ENCODE peak calls at places on chromosome 22, in ten cellular contexts. One of them, this sample, is unnamed.

GRCh38 chr22:43230571-43230970 is 43.6 kb upstream of the TTLL12 start:
- DNase-seq in stimulated activated effector memory CD8-positive, alpha-beta T cell treated with anti-CD3 and anti-CD28 coated beads, Interleukin-12 subunit alpha, Interleukin-12 subunit beta, amount 100 ng/mL, for 72 hours: no peak
- DNase-seq in CD8-positive, alpha-beta T cell: no peak
- DNase-seq in NCI-H1105 treated with DMSO at 0.1 percent for 48 hours: no peak
- DNase-seq in kidney: no peak
- DNase-seq in pancreas: no peak
- DNase-seq in iPS DF 19.7: no peak
- DNase-seq in activated CD4-positive, alpha-beta T cell treated with anti-CD3 and anti-CD28 coated beads for 36 hours: no peak
- DNase-seq in NCI-H460: no peak
- DNase-seq in epithelial cell of esophagus: no peak
- DNase-seq in this sample: no peak

GRCh38 chr22:45468872-45469572 is 33.7 kb upstream of the FBLN1 start:
- DNase-seq in epithelial cell of esophagus: peak; percentile 81
- DNase-seq in kidney: peak; percentile 22
- DNase-seq in NCI-H460: no peak
- DNase-seq in stimulated activated effector memory CD8-positive, alpha-beta T cell treated with anti-CD3 and anti-CD28 coated beads, Interleukin-12 subunit alpha, Interleukin-12 subunit beta, amount 100 ng/mL, for 72 hours: no peak
- DNase-seq in pancreas: no peak
- DNase-seq in iPS DF 19.7: no peak
- DNase-seq in activated CD4-positive, alpha-beta T cell treated with anti-CD3 and anti-CD28 coated beads for 36 hours: peak; percentile 29
- DNase-seq in NCI-H1105 treated with DMSO at 0.1 percent for 48 hours: no peak
- DNase-seq in CD8-positive, alpha-beta T cell: no peak
- DNase-seq in this sample: no peak

GRCh38 chr22:17807571-17808410 is 33.5 kb upstream of the BID start:
- DNase-seq in activated CD4-positive, alpha-beta T cell treated with anti-CD3 and anti-CD28 coated beads for 36 hours: no peak
- DNase-seq in CD8-positive, alpha-beta T cell: no peak
- DNase-seq in NCI-H1105 treated with DMSO at 0.1 percent for 48 hours: no peak
- DNase-seq in stimulated activated effector memory CD8-positive, alpha-beta T cell treated with anti-CD3 and anti-CD28 coated beads, Interleukin-12 subunit alpha, Interleukin-12 subunit beta, amount 100 ng/mL, for 72 hours: no peak
- DNase-seq in pancreas: no peak
- DNase-seq in NCI-H460: no peak
- DNase-seq in iPS DF 19.7: no peak
- DNase-seq in kidney: peak; percentile 89
- DNase-seq in epithelial cell of esophagus: no peak
- DNase-seq in this sample: peak; percentile 43

GRCh38 chr22:46292727-46293126 is 3.9 kb upstream of the GTSE1 start:
- DNase-seq in stimulated activated effector memory CD8-positive, alpha-beta T cell treated with anti-CD3 and anti-CD28 coated beads, Interleukin-12 subunit alpha, Interleukin-12 subunit beta, amount 100 ng/mL, for 72 hours: no peak
- DNase-seq in epithelial cell of esophagus: no peak
- DNase-seq in NCI-H460: no peak
- DNase-seq in pancreas: no peak
- DNase-seq in activated CD4-positive, alpha-beta T cell treated with anti-CD3 and anti-CD28 coated beads for 36 hours: no peak
- DNase-seq in CD8-positive, alpha-beta T cell: no peak
- DNase-seq in iPS DF 19.7: no peak
- DNase-seq in NCI-H1105 treated with DMSO at 0.1 percent for 48 hours: no peak
- DNase-seq in kidney: no peak
- DNase-seq in this sample: no peak

GRCh38 chr22:38754247-38755154 is 1.3 kb downstream of the SUN2 start:
- DNase-seq in CD8-positive, alpha-beta T cell: peak; percentile 69
- DNase-seq in iPS DF 19.7: no peak
- DNase-seq in NCI-H1105 treated with DMSO at 0.1 percent for 48 hours: peak; percentile 34
- DNase-seq in epithelial cell of esophagus: peak; percentile 85
- DNase-seq in kidney: peak; percentile 80
- DNase-seq in NCI-H460: no peak
- DNase-seq in activated CD4-positive, alpha-beta T cell treated with anti-CD3 and anti-CD28 coated beads for 36 hours: peak; percentile 76
- DNase-seq in stimulated activated effector memory CD8-positive, alpha-beta T cell treated with anti-CD3 and anti-CD28 coated beads, Interleukin-12 subunit alpha, Interleukin-12 subunit beta, amount 100 ng/mL, for 72 hours: no peak
- DNase-seq in pancreas: peak; percentile 83
- DNase-seq in this sample: peak; percentile 78

GRCh38 chr22:35761037-35761436 is 43.4 kb downstream of the APOL5 start:
- DNase-seq in iPS DF 19.7: no peak
- DNase-seq in NCI-H460: no peak
- DNase-seq in pancreas: no peak
- DNase-seq in CD8-positive, alpha-beta T cell: no peak
- DNase-seq in kidney: no peak
- DNase-seq in stimulated activated effector memory CD8-positive, alpha-beta T cell treated with anti-CD3 and anti-CD28 coated beads, Interleukin-12 subunit alpha, Interleukin-12 subunit beta, amount 100 ng/mL, for 72 hours: no peak
- DNase-seq in NCI-H1105 treated with DMSO at 0.1 percent for 48 hours: no peak
- DNase-seq in activated CD4-positive, alpha-beta T cell treated with anti-CD3 and anti-CD28 coated beads for 36 hours: no peak
- DNase-seq in epithelial cell of esophagus: peak; percentile 18
- DNase-seq in this sample: peak; percentile 41

GRCh38 chr22:42399315-42400271 is 32.6 kb downstream of the NFAM1 start:
- DNase-seq in CD8-positive, alpha-beta T cell: no peak
- DNase-seq in stimulated activated effector memory CD8-positive, alpha-beta T cell treated with anti-CD3 and anti-CD28 coated beads, Interleukin-12 subunit alpha, Interleukin-12 subunit beta, amount 100 ng/mL, for 72 hours: no peak
- DNase-seq in iPS DF 19.7: no peak
- DNase-seq in NCI-H1105 treated with DMSO at 0.1 percent for 48 hours: peak; percentile 98
- DNase-seq in pancreas: no peak
- DNase-seq in activated CD4-positive, alpha-beta T cell treated with anti-CD3 and anti-CD28 coated beads for 36 hours: no peak
- DNase-seq in epithelial cell of esophagus: peak; percentile 11
- DNase-seq in NCI-H460: no peak
- DNase-seq in kidney: peak; percentile 90
- DNase-seq in this sample: peak; percentile 92

GRCh38 chr22:27773236-27773550 is 28.4 kb downstream of the MN1 start:
- DNase-seq in CD8-positive, alpha-beta T cell: no peak
- DNase-seq in stimulated activated effector memory CD8-positive, alpha-beta T cell treated with anti-CD3 and anti-CD28 coated beads, Interleukin-12 subunit alpha, Interleukin-12 subunit beta, amount 100 ng/mL, for 72 hours: no peak
- DNase-seq in epithelial cell of esophagus: no peak
- DNase-seq in activated CD4-positive, alpha-beta T cell treated with anti-CD3 and anti-CD28 coated beads for 36 hours: no peak
- DNase-seq in NCI-H1105 treated with DMSO at 0.1 percent for 48 hours: no peak
- DNase-seq in NCI-H460: no peak
- DNase-seq in kidney: no peak
- DNase-seq in pancreas: no peak
- DNase-seq in iPS DF 19.7: no peak
- DNase-seq in this sample: no peak

GRCh38 chr22:28247667-28248363 is 328.8 kb upstream of the PITPNB start:
- DNase-seq in kidney: no peak
- DNase-seq in iPS DF 19.7: peak; percentile 9
- DNase-seq in pancreas: no peak
- DNase-seq in NCI-H1105 treated with DMSO at 0.1 percent for 48 hours: no peak
- DNase-seq in CD8-positive, alpha-beta T cell: no peak
- DNase-seq in NCI-H460: no peak
- DNase-seq in activated CD4-positive, alpha-beta T cell treated with anti-CD3 and anti-CD28 coated beads for 36 hours: no peak
- DNase-seq in epithelial cell of esophagus: no peak
- DNase-seq in stimulated activated effector memory CD8-positive, alpha-beta T cell treated with anti-CD3 and anti-CD28 coated beads, Interleukin-12 subunit alpha, Interleukin-12 subunit beta, amount 100 ng/mL, for 72 hours: no peak
- DNase-seq in this sample: peak; percentile 58

GRCh38 chr22:45868586-45869443 is 108.1 kb downstream of the WNT7B start:
- DNase-seq in NCI-H460: no peak
- DNase-seq in iPS DF 19.7: no peak
- DNase-seq in pancreas: no peak
- DNase-seq in NCI-H1105 treated with DMSO at 0.1 percent for 48 hours: no peak
- DNase-seq in activated CD4-positive, alpha-beta T cell treated with anti-CD3 and anti-CD28 coated beads for 36 hours: no peak
- DNase-seq in kidney: peak; percentile 60
- DNase-seq in epithelial cell of esophagus: no peak
- DNase-seq in CD8-positive, alpha-beta T cell: peak; percentile 27
- DNase-seq in stimulated activated effector memory CD8-positive, alpha-beta T cell treated with anti-CD3 and anti-CD28 coated beads, Interleukin-12 subunit alpha, Interleukin-12 subunit beta, amount 100 ng/mL, for 72 hours: no peak
- DNase-seq in this sample: no peak

GRCh38 chr22:40416636-40417035 is 46.2 kb downstream of the SGSM3 start:
- DNase-seq in activated CD4-positive, alpha-beta T cell treated with anti-CD3 and anti-CD28 coated beads for 36 hours: no peak
- DNase-seq in kidney: no peak
- DNase-seq in CD8-positive, alpha-beta T cell: no peak
- DNase-seq in NCI-H460: no peak
- DNase-seq in iPS DF 19.7: no peak
- DNase-seq in pancreas: no peak
- DNase-seq in epithelial cell of esophagus: no peak
- DNase-seq in NCI-H1105 treated with DMSO at 0.1 percent for 48 hours: no peak
- DNase-seq in stimulated activated effector memory CD8-positive, alpha-beta T cell treated with anti-CD3 and anti-CD28 coated beads, Interleukin-12 subunit alpha, Interleukin-12 subunit beta, amount 100 ng/mL, for 72 hours: no peak
- DNase-seq in this sample: no peak

GRCh38 chr22:30876221-30876751 is 92.3 kb downstream of the MORC2 start:
- DNase-seq in iPS DF 19.7: no peak
- DNase-seq in kidney: peak; percentile 52
- DNase-seq in epithelial cell of esophagus: no peak
- DNase-seq in CD8-positive, alpha-beta T cell: no peak
- DNase-seq in activated CD4-positive, alpha-beta T cell treated with anti-CD3 and anti-CD28 coated beads for 36 hours: no peak
- DNase-seq in NCI-H460: no peak
- DNase-seq in stimulated activated effector memory CD8-positive, alpha-beta T cell treated with anti-CD3 and anti-CD28 coated beads, Interleukin-12 subunit alpha, Interleukin-12 subunit beta, amount 100 ng/mL, for 72 hours: no peak
- DNase-seq in pancreas: peak; percentile 7
- DNase-seq in NCI-H1105 treated with DMSO at 0.1 percent for 48 hours: no peak
- DNase-seq in this sample: no peak

GRCh38 chr22:27880778-27881394 is 38.2 kb downstream of the PITPNB start:
- DNase-seq in NCI-H1105 treated with DMSO at 0.1 percent for 48 hours: peak; percentile 36
- DNase-seq in activated CD4-positive, alpha-beta T cell treated with anti-CD3 and anti-CD28 coated beads for 36 hours: peak; percentile 17
- DNase-seq in epithelial cell of esophagus: peak; percentile 71
- DNase-seq in iPS DF 19.7: no peak
- DNase-seq in stimulated activated effector memory CD8-positive, alpha-beta T cell treated with anti-CD3 and anti-CD28 coated beads, Interleukin-12 subunit alpha, Interleukin-12 subunit beta, amount 100 ng/mL, for 72 hours: no peak
- DNase-seq in CD8-positive, alpha-beta T cell: no peak
- DNase-seq in pancreas: no peak
- DNase-seq in NCI-H460: peak; percentile 44
- DNase-seq in kidney: no peak
- DNase-seq in this sample: peak; percentile 75

GRCh38 chr22:43109921-43110443 is 568 bp upstream of the BIK start:
- DNase-seq in pancreas: no peak
- DNase-seq in stimulated activated effector memory CD8-positive, alpha-beta T cell treated with anti-CD3 and anti-CD28 coated beads, Interleukin-12 subunit alpha, Interleukin-12 subunit beta, amount 100 ng/mL, for 72 hours: no peak
- DNase-seq in NCI-H1105 treated with DMSO at 0.1 percent for 48 hours: no peak
- DNase-seq in iPS DF 19.7: no peak
- DNase-seq in NCI-H460: no peak
- DNase-seq in epithelial cell of esophagus: no peak
- DNase-seq in activated CD4-positive, alpha-beta T cell treated with anti-CD3 and anti-CD28 coated beads for 36 hours: no peak
- DNase-seq in kidney: no peak
- DNase-seq in CD8-positive, alpha-beta T cell: no peak
- DNase-seq in this sample: no peak

GRCh38 chr22:35633520-35633919 is 14.7 kb upstream of the APOL6 start:
- DNase-seq in epithelial cell of esophagus: no peak
- DNase-seq in pancreas: no peak
- DNase-seq in activated CD4-positive, alpha-beta T cell treated with anti-CD3 and anti-CD28 coated beads for 36 hours: no peak
- DNase-seq in NCI-H460: no peak
- DNase-seq in kidney: peak; percentile 17
- DNase-seq in iPS DF 19.7: no peak
- DNase-seq in stimulated activated effector memory CD8-positive, alpha-beta T cell treated with anti-CD3 and anti-CD28 coated beads, Interleukin-12 subunit alpha, Interleukin-12 subunit beta, amount 100 ng/mL, for 72 hours: no peak
- DNase-seq in CD8-positive, alpha-beta T cell: no peak
- DNase-seq in NCI-H1105 treated with DMSO at 0.1 percent for 48 hours: no peak
- DNase-seq in this sample: no peak

GRCh38 chr22:45096256-45096907 is 67.3 kb upstream of the NUP50 start:
- DNase-seq in epithelial cell of esophagus: peak; percentile 70
- DNase-seq in CD8-positive, alpha-beta T cell: peak; percentile 58
- DNase-seq in iPS DF 19.7: no peak
- DNase-seq in NCI-H1105 treated with DMSO at 0.1 percent for 48 hours: peak; percentile 59
- DNase-seq in stimulated activated effector memory CD8-positive, alpha-beta T cell treated with anti-CD3 and anti-CD28 coated beads, Interleukin-12 subunit alpha, Interleukin-12 subunit beta, amount 100 ng/mL, for 72 hours: peak; percentile 15
- DNase-seq in pancreas: peak; percentile 37
- DNase-seq in NCI-H460: peak; percentile 54
- DNase-seq in kidney: no peak
- DNase-seq in activated CD4-positive, alpha-beta T cell treated with anti-CD3 and anti-CD28 coated beads for 36 hours: peak; percentile 72
- DNase-seq in this sample: peak; percentile 73

GRCh38 chr22:29102300-29102699 is 29.5 kb downstream of the KREMEN1 start:
- DNase-seq in pancreas: no peak
- DNase-seq in CD8-positive, alpha-beta T cell: no peak
- DNase-seq in activated CD4-positive, alpha-beta T cell treated with anti-CD3 and anti-CD28 coated beads for 36 hours: no peak
- DNase-seq in stimulated activated effector memory CD8-positive, alpha-beta T cell treated with anti-CD3 and anti-CD28 coated beads, Interleukin-12 subunit alpha, Interleukin-12 subunit beta, amount 100 ng/mL, for 72 hours: no peak
- DNase-seq in NCI-H1105 treated with DMSO at 0.1 percent for 48 hours: no peak
- DNase-seq in epithelial cell of esophagus: no peak
- DNase-seq in NCI-H460: no peak
- DNase-seq in iPS DF 19.7: no peak
- DNase-seq in kidney: no peak
- DNase-seq in this sample: no peak

GRCh38 chr22:40421082-40421350 is 50.6 kb downstream of the SGSM3 start:
- DNase-seq in stimulated activated effector memory CD8-positive, alpha-beta T cell treated with anti-CD3 and anti-CD28 coated beads, Interleukin-12 subunit alpha, Interleukin-12 subunit beta, amount 100 ng/mL, for 72 hours: no peak
- DNase-seq in NCI-H460: no peak
- DNase-seq in kidney: no peak
- DNase-seq in iPS DF 19.7: no peak
- DNase-seq in epithelial cell of esophagus: no peak
- DNase-seq in pancreas: no peak
- DNase-seq in activated CD4-positive, alpha-beta T cell treated with anti-CD3 and anti-CD28 coated beads for 36 hours: no peak
- DNase-seq in NCI-H1105 treated with DMSO at 0.1 percent for 48 hours: no peak
- DNase-seq in CD8-positive, alpha-beta T cell: no peak
- DNase-seq in this sample: no peak

GRCh38 chr22:45777046-45777851 is 105.6 kb downstream of the ATXN10 start:
- DNase-seq in CD8-positive, alpha-beta T cell: no peak
- DNase-seq in NCI-H1105 treated with DMSO at 0.1 percent for 48 hours: no peak
- DNase-seq in iPS DF 19.7: no peak
- DNase-seq in epithelial cell of esophagus: peak; percentile 79
- DNase-seq in activated CD4-positive, alpha-beta T cell treated with anti-CD3 and anti-CD28 coated beads for 36 hours: no peak
- DNase-seq in NCI-H460: no peak
- DNase-seq in pancreas: no peak
- DNase-seq in stimulated activated effector memory CD8-positive, alpha-beta T cell treated with anti-CD3 and anti-CD28 coated beads, Interleukin-12 subunit alpha, Interleukin-12 subunit beta, amount 100 ng/mL, for 72 hours: no peak
- DNase-seq in kidney: no peak
- DNase-seq in this sample: no peak

GRCh38 chr22:36846949-36847348 is 13.9 kb upstream of the NCF4 start:
- DNase-seq in epithelial cell of esophagus: no peak
- DNase-seq in stimulated activated effector memory CD8-positive, alpha-beta T cell treated with anti-CD3 and anti-CD28 coated beads, Interleukin-12 subunit alpha, Interleukin-12 subunit beta, amount 100 ng/mL, for 72 hours: no peak
- DNase-seq in CD8-positive, alpha-beta T cell: no peak
- DNase-seq in activated CD4-positive, alpha-beta T cell treated with anti-CD3 and anti-CD28 coated beads for 36 hours: no peak
- DNase-seq in NCI-H1105 treated with DMSO at 0.1 percent for 48 hours: no peak
- DNase-seq in kidney: no peak
- DNase-seq in iPS DF 19.7: no peak
- DNase-seq in NCI-H460: no peak
- DNase-seq in pancreas: no peak
- DNase-seq in this sample: no peak

GRCh38 chr22:36445158-36445668 is 36.2 kb downstream of the TXN2 start:
- DNase-seq in CD8-positive, alpha-beta T cell: no peak
- DNase-seq in stimulated activated effector memory CD8-positive, alpha-beta T cell treated with anti-CD3 and anti-CD28 coated beads, Interleukin-12 subunit alpha, Interleukin-12 subunit beta, amount 100 ng/mL, for 72 hours: no peak
- DNase-seq in epithelial cell of esophagus: no peak
- DNase-seq in NCI-H460: no peak
- DNase-seq in kidney: peak; percentile 90
- DNase-seq in iPS DF 19.7: no peak
- DNase-seq in NCI-H1105 treated with DMSO at 0.1 percent for 48 hours: no peak
- DNase-seq in activated CD4-positive, alpha-beta T cell treated with anti-CD3 and anti-CD28 coated beads for 36 hours: no peak
- DNase-seq in pancreas: no peak
- DNase-seq in this sample: no peak

GRCh38 chr22:37802310-37803194 is 5.2 kb upstream of the GCAT start:
- DNase-seq in activated CD4-positive, alpha-beta T cell treated with anti-CD3 and anti-CD28 coated beads for 36 hours: peak; percentile 60
- DNase-seq in iPS DF 19.7: no peak
- DNase-seq in NCI-H460: no peak
- DNase-seq in NCI-H1105 treated with DMSO at 0.1 percent for 48 hours: peak; percentile 47
- DNase-seq in kidney: peak; percentile 89
- DNase-seq in pancreas: peak; percentile 66
- DNase-seq in epithelial cell of esophagus: peak; percentile 42
- DNase-seq in stimulated activated effector memory CD8-positive, alpha-beta T cell treated with anti-CD3 and anti-CD28 coated beads, Interleukin-12 subunit alpha, Interleukin-12 subunit beta, amount 100 ng/mL, for 72 hours: no peak
- DNase-seq in CD8-positive, alpha-beta T cell: peak; percentile 47
- DNase-seq in this sample: peak; percentile 61

GRCh38 chr22:39805117-39805516 is 88.4 kb downstream of the ENTHD1 start:
- DNase-seq in epithelial cell of esophagus: no peak
- DNase-seq in pancreas: no peak
- DNase-seq in stimulated activated effector memory CD8-positive, alpha-beta T cell treated with anti-CD3 and anti-CD28 coated beads, Interleukin-12 subunit alpha, Interleukin-12 subunit beta, amount 100 ng/mL, for 72 hours: no peak
- DNase-seq in iPS DF 19.7: no peak
- DNase-seq in NCI-H460: no peak
- DNase-seq in kidney: no peak
- DNase-seq in CD8-positive, alpha-beta T cell: no peak
- DNase-seq in activated CD4-positive, alpha-beta T cell treated with anti-CD3 and anti-CD28 coated beads for 36 hours: no peak
- DNase-seq in NCI-H1105 treated with DMSO at 0.1 percent for 48 hours: no peak
- DNase-seq in this sample: no peak

GRCh38 chr22:37284807-37285355 is 2.6 kb downstream of the CYTH4 start:
- DNase-seq in CD8-positive, alpha-beta T cell: peak; percentile 84
- DNase-seq in epithelial cell of esophagus: no peak
- DNase-seq in activated CD4-positive, alpha-beta T cell treated with anti-CD3 and anti-CD28 coated beads for 36 hours: peak; percentile 61
- DNase-seq in NCI-H460: no peak
- DNase-seq in kidney: no peak
- DNase-seq in iPS DF 19.7: no peak
- DNase-seq in stimulated activated effector memory CD8-positive, alpha-beta T cell treated with anti-CD3 and anti-CD28 coated beads, Interleukin-12 subunit alpha, Interleukin-12 subunit beta, amount 100 ng/mL, for 72 hours: no peak
- DNase-seq in pancreas: peak; percentile 67
- DNase-seq in NCI-H1105 treated with DMSO at 0.1 percent for 48 hours: no peak
- DNase-seq in this sample: peak; percentile 39

GRCh38 chr22:43007519-43008102 is 7.3 kb downstream of the PACSIN2 start:
- DNase-seq in kidney: peak; percentile 35
- DNase-seq in NCI-H1105 treated with DMSO at 0.1 percent for 48 hours: no peak
- DNase-seq in epithelial cell of esophagus: peak; percentile 30
- DNase-seq in stimulated activated effector memory CD8-positive, alpha-beta T cell treated with anti-CD3 and anti-CD28 coated beads, Interleukin-12 subunit alpha, Interleukin-12 subunit beta, amount 100 ng/mL, for 72 hours: no peak
- DNase-seq in iPS DF 19.7: no peak
- DNase-seq in NCI-H460: no peak
- DNase-seq in CD8-positive, alpha-beta T cell: no peak
- DNase-seq in activated CD4-positive, alpha-beta T cell treated with anti-CD3 and anti-CD28 coated beads for 36 hours: peak; percentile 21
- DNase-seq in pancreas: peak; percentile 90
- DNase-seq in this sample: peak; percentile 68

GRCh38 chr22:29635734-29636357 is 32.4 kb downstream of the NF2 start:
- DNase-seq in stimulated activated effector memory CD8-positive, alpha-beta T cell treated with anti-CD3 and anti-CD28 coated beads, Interleukin-12 subunit alpha, Interleukin-12 subunit beta, amount 100 ng/mL, for 72 hours: no peak
- DNase-seq in CD8-positive, alpha-beta T cell: no peak
- DNase-seq in kidney: no peak
- DNase-seq in activated CD4-positive, alpha-beta T cell treated with anti-CD3 and anti-CD28 coated beads for 36 hours: no peak
- DNase-seq in NCI-H1105 treated with DMSO at 0.1 percent for 48 hours: peak; percentile 64
- DNase-seq in pancreas: no peak
- DNase-seq in NCI-H460: peak; percentile 29
- DNase-seq in iPS DF 19.7: peak; percentile 20
- DNase-seq in epithelial cell of esophagus: peak; percentile 71
- DNase-seq in this sample: peak; percentile 61

GRCh38 chr22:50276143-50276542 is 6.0 kb upstream of the MAPK11 start:
- DNase-seq in epithelial cell of esophagus: peak; percentile 61
- DNase-seq in NCI-H1105 treated with DMSO at 0.1 percent for 48 hours: no peak
- DNase-seq in activated CD4-positive, alpha-beta T cell treated with anti-CD3 and anti-CD28 coated beads for 36 hours: peak; percentile 81
- DNase-seq in NCI-H460: no peak
- DNase-seq in kidney: peak; percentile 91
- DNase-seq in CD8-positive, alpha-beta T cell: no peak
- DNase-seq in stimulated activated effector memory CD8-positive, alpha-beta T cell treated with anti-CD3 and anti-CD28 coated beads, Interleukin-12 subunit alpha, Interleukin-12 subunit beta, amount 100 ng/mL, for 72 hours: peak; percentile 42
- DNase-seq in iPS DF 19.7: no peak
- DNase-seq in pancreas: peak; percentile 59
- DNase-seq in this sample: peak; percentile 72

GRCh38 chr22:39574779-39575551 is 4.4 kb downstream of the CACNA1I start:
- DNase-seq in epithelial cell of esophagus: peak; percentile 92
- DNase-seq in NCI-H1105 treated with DMSO at 0.1 percent for 48 hours: no peak
- DNase-seq in pancreas: no peak
- DNase-seq in iPS DF 19.7: no peak
- DNase-seq in kidney: no peak
- DNase-seq in activated CD4-positive, alpha-beta T cell treated with anti-CD3 and anti-CD28 coated beads for 36 hours: no peak
- DNase-seq in NCI-H460: no peak
- DNase-seq in stimulated activated effector memory CD8-positive, alpha-beta T cell treated with anti-CD3 and anti-CD28 coated beads, Interleukin-12 subunit alpha, Interleukin-12 subunit beta, amount 100 ng/mL, for 72 hours: no peak
- DNase-seq in CD8-positive, alpha-beta T cell: no peak
- DNase-seq in this sample: peak; percentile 72

This sample was measured in cardiac muscle cell.